ENCODE peak calls at places on chromosomes 11 and 22, in six cellular contexts. O is effector memory CD4-positive, alpha-beta T cell; X is BE2C; G is heart left ventricle; U is neuronal stem cell; I is Caco-2. R is an unnamed sample. For H3K36me3 and H3K9me3, the result is how much of the 10 kb centered on the place peaks cover.

GRCh38 chr11:68542617-68543016 is 82.1 kb downstream of the PPP6R3 start:
- DNase-seq in O (no peak), X (no peak), G (no peak), U (no peak), I (no peak), R (no peak)

GRCh38 chr22:37166675-37167066 is 17.0 kb upstream of the IL2RB start:
- DNase-seq in O (peak), X (peak), G (peak), U (peak), I (peak), R (peak)

GRCh38 chr11:121318848-121319834 is 26.6 kb downstream of the SC5D start:
- DNase-seq in O (peak), X (peak), G (no peak), U (peak), I (peak), R (no peak)

GRCh38 chr11:65506770-65507485 is 8.1 kb downstream of the MALAT1 start:
- DNase-seq in O (no peak), X (no peak), G (peak), U (peak), I (peak), R (no peak)

GRCh38 chr11:8260202-8260996 is 3.3 kb downstream of the LMO1 start:
- DNase-seq in O (no peak), X (no peak), G (no peak), U (no peak), I (no peak), R (no peak)

GRCh38 chr22:19821523-19822300 is 33.0 kb downstream of the GNB1L start:
- DNase-seq in O (no peak), X (no peak), G (peak), U (no peak), I (no peak), R (no peak)

GRCh38 chr11:45921561-45922424 is 663 bp upstream of the LARGE2 start:
- DNase-seq in O (no peak), X (no peak), G (no peak), U (peak), I (peak), R (peak)

GRCh38 chr11:126766425-126766824 is 234.1 kb downstream of the KIRREL3 start:
- DNase-seq in O (no peak), X (no peak), G (no peak), U (no peak), I (no peak), R (no peak)

GRCh38 chr11:8604078-8604723 is 10.2 kb upstream of the STK33 start:
- DNase-seq in O (no peak), X (peak), G (peak), U (peak), I (peak), R (peak)

GRCh38 chr22:19495562-19496323 is 16.0 kb downstream of the CDC45 start:
- DNase-seq in O (no peak), X (no peak), G (no peak), U (no peak), I (no peak), R (no peak)

GRCh38 chr11:85822814-85823213 is 11.9 kb upstream of the SYTL2 start:
- DNase-seq in O (no peak), X (no peak), G (no peak), U (no peak), I (no peak), R (no peak)

DNA sequence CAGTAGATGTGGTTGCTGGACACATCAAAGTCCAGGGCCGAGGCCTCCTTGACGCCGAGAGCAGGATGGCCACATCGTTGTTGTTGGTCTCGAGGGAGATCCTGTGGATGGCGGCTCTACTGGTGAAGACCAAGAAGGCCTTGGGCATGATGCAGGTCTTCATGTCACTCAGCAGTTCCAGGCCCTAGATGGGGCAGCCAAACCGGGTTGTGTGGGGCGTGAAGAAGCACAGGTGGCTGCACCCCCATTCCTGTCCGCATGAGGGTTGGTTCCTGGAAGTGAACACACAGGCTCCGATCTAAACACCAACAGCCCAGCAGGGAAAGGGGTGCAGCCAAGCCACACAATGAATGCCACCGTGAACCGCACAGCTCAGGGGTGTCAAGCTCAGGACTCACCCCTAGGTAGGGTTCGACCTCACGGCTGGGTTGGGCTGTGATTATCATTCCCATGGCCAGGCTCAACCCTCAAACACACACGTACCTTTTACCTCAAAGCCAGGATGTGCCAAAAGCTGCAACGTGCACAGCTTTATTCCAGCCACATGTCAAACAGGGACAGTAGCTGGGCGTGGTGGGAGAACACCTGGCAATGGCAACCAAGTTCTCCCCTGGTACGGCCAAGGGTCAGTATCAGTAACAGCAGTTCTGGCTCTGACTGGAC is 132.3 kb downstream of the CRYBB2 start:
- DNase-seq in O (no peak), X (no peak), G (no peak), U (no peak), I (no peak), R (no peak)
- H3K36me3 ChIP-seq in O (under half), X (half or more), G (half or more), U (under half), I (under half), R (under half)

GRCh38 chr22:48593551-48593950 is 1234.1 kb downstream of the BRD1 start:
- DNase-seq in O (no peak), X (no peak), G (no peak), U (no peak), I (no peak), R (no peak)

GRCh38 chr22:48591286-48592065 is 1236.2 kb downstream of the BRD1 start:
- DNase-seq in O (no peak), X (no peak), G (no peak), U (no peak), I (no peak), R (no peak)

GRCh38 chr22:48592066-48592345 is 1235.7 kb downstream of the BRD1 start:
- DNase-seq in O (no peak), X (no peak), G (no peak), U (no peak), I (no peak), R (no peak)

GRCh38 chr22:48592931-48593330 is 1234.7 kb downstream of the BRD1 start:
- DNase-seq in O (no peak), X (no peak), G (no peak), U (no peak), I (no peak), R (no peak)

DNA sequence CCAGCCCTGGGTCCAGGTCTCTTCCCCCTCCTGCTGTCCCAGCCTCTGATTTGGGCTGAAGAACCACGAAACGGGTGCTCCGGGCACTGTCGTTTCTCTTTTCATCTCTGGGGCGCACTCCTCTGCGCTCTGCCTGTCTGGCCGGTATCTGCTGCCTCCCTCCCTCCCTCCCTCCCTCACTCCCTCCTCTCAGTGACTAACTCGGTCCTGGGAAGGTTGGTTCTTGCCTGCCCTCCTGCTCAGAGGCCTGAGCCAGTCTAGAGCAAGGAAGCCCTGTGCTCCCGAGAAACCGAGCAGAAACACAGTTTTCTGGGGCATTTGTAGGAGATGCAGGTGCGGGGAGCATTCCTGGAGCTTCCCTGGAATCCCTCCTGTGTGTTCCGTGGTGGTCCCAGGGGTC is 1235.2 kb downstream of the BRD1 start:
- DNase-seq in O (no peak), X (no peak), G (no peak), U (no peak), I (no peak), R (no peak)
- H3K9me3 ChIP-seq in O (under half), X (under half), G (under half), U (under half), I (under half), R (under half)

DNA sequence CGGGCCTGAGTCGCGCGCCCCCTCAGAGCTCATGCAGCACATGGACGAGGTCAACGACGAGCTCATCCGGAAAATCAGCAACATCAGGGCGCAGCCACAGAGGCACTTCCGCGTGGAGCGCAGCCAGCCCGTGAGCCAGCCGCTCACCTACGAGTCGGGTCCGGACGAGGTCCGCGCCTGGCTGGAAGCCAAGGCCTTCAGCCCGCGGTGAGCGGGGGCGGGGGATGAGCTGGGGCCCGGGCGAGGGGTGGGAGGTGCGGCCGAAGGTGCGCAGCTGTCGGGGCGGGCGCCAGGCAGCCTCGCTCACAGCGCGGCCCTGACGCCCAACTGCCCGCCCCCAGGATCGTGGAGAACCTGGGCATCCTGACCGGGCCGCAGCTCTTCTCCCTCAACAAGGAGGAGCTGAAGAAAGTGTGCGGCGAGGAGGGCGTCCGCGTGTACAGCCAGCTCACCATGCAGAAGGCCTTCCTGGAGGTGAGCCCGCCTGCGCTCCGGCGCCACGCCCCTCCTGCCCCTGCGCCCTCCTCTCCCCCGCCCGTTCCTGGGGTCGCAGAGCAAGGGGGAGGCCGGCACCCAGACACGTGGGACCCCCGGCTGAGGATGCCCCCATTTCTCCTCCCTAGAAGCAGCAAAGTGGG is 20.4 kb downstream of the EPS8L2 start:
- DNase-seq in O (peak), X (peak), G (no peak), U (no peak), I (no peak), R (peak)
- H3K4me3 ChIP-seq in O (peak), X (no peak), G (no peak), U (peak), I (no peak), R (peak)

DNA sequence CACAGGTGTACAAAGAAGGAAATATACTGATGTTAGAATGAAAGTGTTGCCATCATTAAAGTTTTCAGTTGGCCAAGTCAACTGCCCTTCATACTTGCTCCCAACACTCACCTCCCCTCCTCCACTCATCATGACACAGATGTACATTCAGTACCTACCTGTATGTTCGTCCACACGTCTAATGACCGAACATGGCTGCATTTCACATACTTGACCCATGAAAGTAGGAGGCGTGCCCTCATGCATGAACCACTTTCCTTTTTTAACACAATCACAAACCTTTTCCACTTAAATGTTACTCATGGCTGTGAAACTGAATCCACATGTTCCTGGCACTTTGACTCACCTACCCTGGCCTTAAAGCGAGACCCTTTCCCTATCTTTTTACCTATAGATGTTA is 3.2 kb upstream of the BUD13 start:
- DNase-seq in O (no peak), X (no peak), G (no peak), U (no peak), I (no peak), R (no peak)
- H3K36me3 ChIP-seq in O (under half), X (under half), G (under half), U (under half), I (under half), R (under half)

DNA sequence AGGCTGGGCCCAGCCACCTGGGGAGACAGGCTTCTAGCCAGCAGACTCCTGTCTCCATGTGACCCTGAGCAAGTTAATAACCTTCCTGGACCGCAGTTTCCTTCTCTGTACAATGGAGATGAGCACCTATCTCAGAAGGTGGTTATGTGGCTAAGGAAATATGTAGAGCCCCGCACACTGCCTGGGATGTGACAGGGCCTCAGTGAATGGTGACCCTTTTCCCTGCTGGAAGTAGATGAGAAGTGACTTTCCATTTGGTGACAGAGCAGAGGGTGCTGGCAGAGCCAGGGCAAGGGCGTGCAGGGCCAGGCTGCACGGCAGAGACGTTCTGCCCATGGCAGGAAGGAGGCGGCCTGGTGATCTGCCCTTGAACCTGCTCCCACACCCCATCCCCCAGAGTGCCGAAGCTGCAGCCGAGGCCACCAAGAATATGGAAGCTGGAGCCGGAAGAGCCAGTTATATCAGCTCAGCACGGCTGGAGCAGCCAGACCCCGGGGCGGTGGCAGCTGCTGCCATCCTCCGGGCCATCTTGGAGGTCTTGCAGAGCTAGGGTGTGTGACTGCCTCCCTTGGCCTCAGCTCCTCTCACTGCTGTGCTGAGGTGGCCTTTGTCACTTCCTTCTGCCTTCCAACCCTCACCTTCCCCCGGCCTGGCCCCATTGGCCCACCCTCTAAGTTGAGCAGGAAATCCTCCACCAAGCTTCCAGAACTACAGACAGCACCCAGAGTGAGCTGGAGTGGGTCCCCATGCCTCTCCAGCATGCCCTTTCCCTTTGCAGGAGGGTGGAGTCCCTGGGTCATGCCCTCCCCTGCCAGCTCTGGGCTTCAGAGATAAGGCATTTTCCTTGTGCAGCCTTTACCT is 13.2 kb downstream of the TKFC start:
- DNase-seq in O (no peak), X (no peak), G (no peak), U (no peak), I (no peak), R (peak)
- H3K9me3 ChIP-seq in O (under half), X (under half), G (under half), U (under half), I (under half), R (under half)

GRCh38 chr11:12287374-12288211 is 89.8 kb upstream of the PARVA start:
- DNase-seq in O (no peak), X (peak), G (peak), U (peak), I (peak), R (peak)
- H3K4me3 ChIP-seq in O (no peak), X (no peak), G (no peak), U (no peak), I (no peak), R (no peak)